ENCODE peak calls at places on chromosome 14, in ten cellular contexts. B, T, H, Z, U, Q, P, M, N and F are unnamed samples.

GRCh38 chr14:103746706-103747105 is 31.1 kb downstream of the ZFYVE21 start:
- DNase-seq in B (no peak), T (no peak), H (no peak), Z (peak; percentile 61), U (no peak), Q (peak; percentile 16), P (no peak), M (no peak), N (no peak), F (no peak)

GRCh38 chr14:23405516-23406025 is 2.5 kb downstream of the MYH6 start:
- DNase-seq in B (no peak), T (no peak), H (no peak), Z (no peak), U (no peak), Q (no peak), P (no peak), M (no peak), N (no peak), F (no peak)

GRCh38 chr14:26863736-26864135 is 265.9 kb upstream of the NOVA1 start:
- DNase-seq in B (no peak), T (no peak), H (no peak), Z (no peak), U (no peak), Q (peak; percentile 63), P (no peak), M (no peak), N (no peak), F (no peak)

GRCh38 chr14:38856798-38857197 is 246.2 kb downstream of the SEC23A start:
- DNase-seq in B (no peak), T (no peak), H (no peak), Z (no peak), U (no peak), Q (no peak), P (no peak), M (no peak), N (no peak), F (no peak)

GRCh38 chr14:96053600-96054381 is 14.6 kb downstream of the C14orf132 start:
- DNase-seq in B (no peak), T (peak; percentile 25), H (no peak), Z (peak; percentile 89), U (no peak), Q (peak; percentile 90), P (peak; percentile 41), M (no peak), N (no peak), F (no peak)

GRCh38 chr14:51738754-51739153 is 87.0 kb downstream of the FRMD6 start:
- DNase-seq in B (no peak), T (no peak), H (peak; percentile 3), Z (no peak), U (no peak), Q (no peak), P (no peak), M (no peak), N (no peak), F (peak; percentile 12)

GRCh38 chr14:102020058-102020971 is 55.9 kb downstream of the DYNC1H1 start:
- DNase-seq in B (no peak), T (peak; percentile 26), H (no peak), Z (peak; percentile 89), U (no peak), Q (peak; percentile 84), P (no peak), M (peak; percentile 98), N (no peak), F (no peak)

GRCh38 chr14:95291859-95292542 is 27.7 kb downstream of the CLMN start:
- DNase-seq in B (no peak), T (no peak), H (peak; percentile 21), Z (peak; percentile 41), U (no peak), Q (peak; percentile 65), P (peak; percentile 68), M (no peak), N (peak; percentile 54), F (peak; percentile 76)

GRCh38 chr14:64217318-64217717 is 76.9 kb downstream of the ESR2 start:
- DNase-seq in B (no peak), T (no peak), H (no peak), Z (no peak), U (no peak), Q (no peak), P (peak; percentile 47), M (no peak), N (peak; percentile 52), F (no peak)

GRCh38 chr14:63224196-63224595 is 20.0 kb downstream of the RHOJ start:
- DNase-seq in B (no peak), T (no peak), H (no peak), Z (no peak), U (no peak), Q (no peak), P (no peak), M (no peak), N (no peak), F (no peak)